ENCODE peak calls at places on chromosomes 16 and 17, in six cellular contexts. Y, R, W, M, Q and J are unnamed samples.

GRCh38 chr16:11094075-11094593 is 149.8 kb downstream of the CLEC16A start:
- DNase-seq in Y (peak), R (peak), W (no peak), M (peak), Q (peak), J (no peak)

GRCh38 chr16:66399930-66400329 is 27.2 kb upstream of the BEAN1 start:
- DNase-seq in R (no peak), Q (no peak), M (no peak), W (peak), Y (no peak), J (no peak)

GRCh38 chr16:1184156-1184868 is 31.4 kb downstream of the CACNA1H start:
- DNase-seq in Q (no peak), Y (no peak), R (no peak), W (no peak), M (no peak), J (no peak)

GRCh38 chr16:27222499-27223225 is 19.3 kb downstream of the KDM8 start:
- DNase-seq in R (no peak), W (no peak), M (no peak), Q (no peak), Y (peak), J (peak)

GRCh38 chr17:1714980-1715802 is 5.0 kb upstream of the TLCD2 start:
- DNase-seq in Q (peak), Y (peak), M (peak), R (no peak), W (peak), J (peak)

GRCh38 chr16:67538666-67539101 is 10.1 kb downstream of the RIPOR1 start:
- DNase-seq in Q (no peak), R (no peak), M (peak), W (no peak), Y (no peak), J (no peak)

GRCh38 chr17:80893604-80894438 is 97.8 kb upstream of the CHMP6 start:
- DNase-seq in R (no peak), W (no peak), Q (no peak), Y (no peak), M (no peak), J (no peak)

GRCh38 chr17:58756246-58757161 is 850 bp downstream of the PPM1E start:
- DNase-seq in M (peak), R (no peak), Y (no peak), W (no peak), Q (no peak), J (no peak)

GRCh38 chr17:75521951-75522727 is 3.4 kb upstream of the LLGL2 start:
- DNase-seq in Q (no peak), Y (no peak), M (no peak), W (no peak), R (no peak), J (no peak)

GRCh38 chr17:44076716-44077594 is 6.4 kb downstream of the G6PC3 start:
- DNase-seq in M (no peak), R (no peak), W (no peak), Q (no peak), Y (no peak), J (no peak)

GRCh38 chr16:49986351-49987124 is 38.5 kb upstream of the CNEP1R1 start:
- DNase-seq in W (no peak), Y (no peak), Q (no peak), R (no peak), M (no peak), J (peak)

GRCh38 chr17:36529121-36529520 is 5.5 kb downstream of the MYO19 start:
- DNase-seq in W (no peak), M (no peak), Y (peak), R (no peak), Q (no peak), J (no peak)

GRCh38 chr16:75789237-75789636 is 62.9 kb upstream of the CPHXL start:
- DNase-seq in R (no peak), Y (peak), W (no peak), M (no peak), Q (peak), J (peak)

GRCh38 chr16:75070055-75070841 is 46.3 kb downstream of the LDHD start:
- DNase-seq in M (no peak), W (no peak), Y (no peak), R (no peak), Q (peak), J (no peak)

GRCh38 chr16:73390936-73391335 is 343.0 kb upstream of the ZFHX3 start:
- DNase-seq in Y (peak), M (no peak), W (no peak), R (no peak), Q (no peak), J (peak)

GRCh38 chr16:50303041-50303604 is 36.8 kb downstream of the ADCY7 start:
- DNase-seq in M (no peak), Y (no peak), R (no peak), W (no peak), Q (no peak), J (no peak)

GRCh38 chr16:75555213-75555706 is 792 bp downstream of the TMEM231 start:
- DNase-seq in W (peak), Q (peak), R (no peak), M (peak), Y (peak), J (peak)

GRCh38 chr17:76726231-76726765 is at the start of gene JMJD6:
- DNase-seq in Y (peak), M (peak), Q (peak), R (peak), W (peak), J (peak)

GRCh38 chr16:85664580-85665372 is 24.0 kb downstream of the GINS2 start:
- DNase-seq in W (no peak), M (no peak), Y (no peak), R (no peak), Q (no peak), J (no peak)

GRCh38 chr16:28291651-28292626 is at the start of gene SBK1:
- DNase-seq in M (peak), W (peak), R (peak), Y (peak), Q (peak), J (no peak)

GRCh38 chr16:77289331-77289809 is 90.2 kb downstream of the SYCE1L start:
- DNase-seq in W (no peak), M (no peak), Y (peak), R (no peak), Q (no peak), J (no peak)

GRCh38 chr17:72332367-72332766 is 211.5 kb downstream of the SOX9 start:
- DNase-seq in W (no peak), R (no peak), M (no peak), Q (no peak), Y (no peak), J (no peak)

GRCh38 chr16:67543036-67543435 is 14.4 kb downstream of the RIPOR1 start:
- DNase-seq in Q (no peak), Y (no peak), W (no peak), M (peak), R (no peak), J (no peak)

GRCh38 chr17:72588961-72589360 is 468.1 kb downstream of the SOX9 start:
- DNase-seq in R (no peak), W (peak), M (peak), Q (no peak), Y (no peak), J (no peak)

GRCh38 chr16:68257251-68257905 is 6.9 kb upstream of the SLC7A6 start:
- DNase-seq in Y (no peak), M (peak), Q (no peak), W (no peak), R (no peak), J (no peak)

GRCh38 chr16:2520784-2521577 is 810 bp downstream of the AMDHD2 start:
- DNase-seq in Y (no peak), R (no peak), M (peak), W (no peak), Q (peak), J (no peak)